ENCODE peak calls at places on chromosomes 12 and 14, in ten cellular contexts. One of them, this sample, is unnamed. For H3K4me1, the result is how much of the 10 kb centered on the place peaks cover.

GRCh38 chr12:24705741-24706358 is 243.1 kb downstream of the BCAT1 start:
- DNase-seq in suprapubic skin: no peak
- DNase-seq in trophoblast cell: peak
- DNase-seq in astrocyte: peak
- DNase-seq in HCT116: no peak
- DNase-seq in A549: no peak
- DNase-seq in Peyer's patch: no peak
- DNase-seq in endothelial cell of umbilical vein: no peak
- DNase-seq in adrenal gland: no peak
- DNase-seq in mammary epithelial cell: no peak
- DNase-seq in this sample: no peak

GRCh38 chr12:113162102-113163029 is 12.8 kb downstream of the CFAP73 start:
- DNase-seq in mammary epithelial cell: no peak
- DNase-seq in adrenal gland: peak
- DNase-seq in A549: no peak
- DNase-seq in Peyer's patch: no peak
- DNase-seq in trophoblast cell: no peak
- DNase-seq in HCT116: no peak
- DNase-seq in endothelial cell of umbilical vein: peak
- DNase-seq in suprapubic skin: no peak
- DNase-seq in astrocyte: peak
- DNase-seq in this sample: peak

GRCh38 chr12:124698211-124698997 is 131.0 kb upstream of the NCOR2 start:
- DNase-seq in endothelial cell of umbilical vein: no peak
- DNase-seq in mammary epithelial cell: no peak
- DNase-seq in suprapubic skin: no peak
- DNase-seq in Peyer's patch: no peak
- DNase-seq in A549: no peak
- DNase-seq in trophoblast cell: no peak
- DNase-seq in HCT116: no peak
- DNase-seq in adrenal gland: no peak
- DNase-seq in astrocyte: peak
- DNase-seq in this sample: no peak

GRCh38 chr12:95774311-95775045 is 16.1 kb downstream of the NTN4 start:
- DNase-seq in endothelial cell of umbilical vein: no peak
- DNase-seq in suprapubic skin: no peak
- DNase-seq in HCT116: no peak
- DNase-seq in A549: no peak
- DNase-seq in trophoblast cell: peak
- DNase-seq in adrenal gland: no peak
- DNase-seq in Peyer's patch: no peak
- DNase-seq in mammary epithelial cell: peak
- DNase-seq in astrocyte: peak
- DNase-seq in this sample: no peak

GRCh38 chr14:85038526-85038925 is 491.4 kb upstream of the FLRT2 start:
- DNase-seq in astrocyte: no peak
- DNase-seq in HCT116: no peak
- DNase-seq in Peyer's patch: no peak
- DNase-seq in endothelial cell of umbilical vein: no peak
- DNase-seq in A549: no peak
- DNase-seq in mammary epithelial cell: no peak
- DNase-seq in suprapubic skin: no peak
- DNase-seq in adrenal gland: no peak
- DNase-seq in trophoblast cell: no peak
- DNase-seq in this sample: no peak

GRCh38 chr14:101219896-101220703 is 316.6 kb upstream of the RTL1 start:
- DNase-seq in astrocyte: no peak
- DNase-seq in suprapubic skin: peak
- DNase-seq in trophoblast cell: peak
- DNase-seq in Peyer's patch: no peak
- DNase-seq in HCT116: no peak
- DNase-seq in endothelial cell of umbilical vein: no peak
- DNase-seq in A549: no peak
- DNase-seq in adrenal gland: peak
- DNase-seq in mammary epithelial cell: no peak
- DNase-seq in this sample: no peak

GRCh38 chr14:103121846-103122577 is 1.2 kb upstream of the TNFAIP2 start:
- DNase-seq in A549: peak
- DNase-seq in HCT116: no peak
- DNase-seq in endothelial cell of umbilical vein: peak
- DNase-seq in mammary epithelial cell: no peak
- DNase-seq in adrenal gland: peak
- DNase-seq in Peyer's patch: peak
- DNase-seq in suprapubic skin: peak
- DNase-seq in astrocyte: peak
- DNase-seq in trophoblast cell: peak
- DNase-seq in this sample: peak

GRCh38 chr14:103613517-103613916 is 15.5 kb upstream of the KLC1 start:
- DNase-seq in suprapubic skin: no peak
- DNase-seq in astrocyte: no peak
- DNase-seq in mammary epithelial cell: no peak
- DNase-seq in adrenal gland: no peak
- DNase-seq in A549: no peak
- DNase-seq in Peyer's patch: no peak
- DNase-seq in endothelial cell of umbilical vein: no peak
- DNase-seq in HCT116: no peak
- DNase-seq in trophoblast cell: peak
- DNase-seq in this sample: no peak

GRCh38 chr12:116881325-116881866 is at the start of gene HRK:
- DNase-seq in suprapubic skin: no peak
- DNase-seq in astrocyte: no peak
- DNase-seq in Peyer's patch: no peak
- DNase-seq in adrenal gland: peak
- DNase-seq in HCT116: no peak
- DNase-seq in endothelial cell of umbilical vein: no peak
- DNase-seq in mammary epithelial cell: no peak
- DNase-seq in A549: no peak
- DNase-seq in trophoblast cell: no peak
- DNase-seq in this sample: no peak

GRCh38 chr12:90575995-90576394 is 379.0 kb downstream of the CCER1 start:
- DNase-seq in suprapubic skin: no peak
- DNase-seq in A549: no peak
- DNase-seq in mammary epithelial cell: no peak
- DNase-seq in HCT116: no peak
- DNase-seq in adrenal gland: no peak
- DNase-seq in endothelial cell of umbilical vein: no peak
- DNase-seq in trophoblast cell: no peak
- DNase-seq in astrocyte: no peak
- DNase-seq in Peyer's patch: no peak
- DNase-seq in this sample: peak

DNA sequence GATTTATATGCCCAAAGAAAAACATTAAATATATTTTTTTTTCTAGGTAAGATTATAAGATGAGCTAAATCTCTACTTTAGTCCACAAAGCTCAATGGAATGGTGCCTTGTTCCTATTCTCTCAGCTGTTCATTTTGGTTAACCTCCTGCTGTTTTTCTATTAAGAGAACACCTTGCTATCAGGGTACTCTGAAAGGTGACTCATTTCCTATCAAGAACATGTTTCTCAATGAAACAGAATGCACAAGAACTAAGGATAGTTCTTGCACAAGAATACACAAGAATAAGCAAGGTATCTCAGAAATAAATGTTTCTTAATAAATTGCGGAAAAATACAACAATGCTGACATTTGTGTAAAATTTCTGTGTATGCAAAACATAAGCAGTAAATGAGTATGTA is 14.1 kb downstream of the ABCD2 start:
- DNase-seq in trophoblast cell: peak
- DNase-seq in A549: no peak
- DNase-seq in endothelial cell of umbilical vein: no peak
- DNase-seq in adrenal gland: no peak
- DNase-seq in astrocyte: peak
- DNase-seq in suprapubic skin: no peak
- DNase-seq in HCT116: peak
- DNase-seq in Peyer's patch: no peak
- DNase-seq in mammary epithelial cell: peak
- DNase-seq in this sample: no peak
- H3K27ac ChIP-seq in trophoblast cell: no peak
- H3K27ac ChIP-seq in A549: no peak
- H3K27ac ChIP-seq in endothelial cell of umbilical vein: no peak
- H3K27ac ChIP-seq in adrenal gland: no peak
- H3K27ac ChIP-seq in astrocyte: no peak
- H3K27ac ChIP-seq in suprapubic skin: no peak
- H3K27ac ChIP-seq in HCT116: peak
- H3K27ac ChIP-seq in Peyer's patch: no peak
- H3K27ac ChIP-seq in mammary epithelial cell: peak
- H3K27ac ChIP-seq in this sample: no peak

GRCh38 chr14:95507174-95507573 is 9.3 kb downstream of the SYNE3 start:
- DNase-seq in suprapubic skin: peak
- DNase-seq in endothelial cell of umbilical vein: peak
- DNase-seq in A549: no peak
- DNase-seq in trophoblast cell: peak
- DNase-seq in adrenal gland: peak
- DNase-seq in HCT116: no peak
- DNase-seq in astrocyte: peak
- DNase-seq in mammary epithelial cell: peak
- DNase-seq in Peyer's patch: no peak
- DNase-seq in this sample: peak
- H3K4me3 ChIP-seq in suprapubic skin: no peak
- H3K4me3 ChIP-seq in endothelial cell of umbilical vein: no peak
- H3K4me3 ChIP-seq in A549: no peak
- H3K4me3 ChIP-seq in trophoblast cell: no peak
- H3K4me3 ChIP-seq in adrenal gland: no peak
- H3K4me3 ChIP-seq in HCT116: no peak
- H3K4me3 ChIP-seq in astrocyte: no peak
- H3K4me3 ChIP-seq in mammary epithelial cell: no peak
- H3K4me3 ChIP-seq in Peyer's patch: no peak
- H3K4me3 ChIP-seq in this sample: no peak

GRCh38 chr14:55388160-55388559 is 23.5 kb downstream of the ATG14 start:
- DNase-seq in trophoblast cell: no peak
- DNase-seq in A549: no peak
- DNase-seq in mammary epithelial cell: peak
- DNase-seq in suprapubic skin: no peak
- DNase-seq in endothelial cell of umbilical vein: no peak
- DNase-seq in adrenal gland: no peak
- DNase-seq in astrocyte: peak
- DNase-seq in Peyer's patch: no peak
- DNase-seq in HCT116: no peak
- DNase-seq in this sample: no peak
- H3K4me1 ChIP-seq in trophoblast cell: under half
- H3K4me1 ChIP-seq in A549: under half
- H3K4me1 ChIP-seq in mammary epithelial cell: under half
- H3K4me1 ChIP-seq in suprapubic skin: under half
- H3K4me1 ChIP-seq in endothelial cell of umbilical vein: under half
- H3K4me1 ChIP-seq in adrenal gland: under half
- H3K4me1 ChIP-seq in astrocyte: under half
- H3K4me1 ChIP-seq in Peyer's patch: under half
- H3K4me1 ChIP-seq in HCT116: under half
- H3K4me1 ChIP-seq in this sample: under half

DNA sequence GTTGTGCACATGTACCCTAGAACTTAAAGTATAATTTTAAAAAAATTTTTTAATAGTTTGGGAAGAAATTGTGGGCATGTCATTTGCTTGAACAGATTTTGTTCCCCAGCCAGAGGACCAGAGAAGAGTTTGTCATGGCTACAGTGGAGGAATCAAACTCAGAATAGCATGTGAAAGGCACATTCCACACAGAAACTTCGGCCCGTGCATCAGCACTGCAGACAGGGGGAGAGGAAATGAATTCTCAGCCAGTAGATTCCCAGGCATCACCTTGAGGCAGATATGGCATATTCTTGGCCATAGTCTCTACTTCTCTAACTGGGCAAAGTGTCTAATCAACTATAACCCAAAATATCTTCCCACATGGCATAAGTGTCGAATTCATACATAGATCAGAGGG is 153.3 kb downstream of the PRKCH start:
- DNase-seq in adrenal gland: peak
- DNase-seq in Peyer's patch: no peak
- DNase-seq in trophoblast cell: no peak
- DNase-seq in mammary epithelial cell: no peak
- DNase-seq in HCT116: no peak
- DNase-seq in endothelial cell of umbilical vein: no peak
- DNase-seq in astrocyte: no peak
- DNase-seq in A549: no peak
- DNase-seq in suprapubic skin: no peak
- DNase-seq in this sample: no peak
- H3K27ac ChIP-seq in adrenal gland: peak
- H3K27ac ChIP-seq in Peyer's patch: peak
- H3K27ac ChIP-seq in trophoblast cell: peak
- H3K27ac ChIP-seq in mammary epithelial cell: no peak
- H3K27ac ChIP-seq in HCT116: no peak
- H3K27ac ChIP-seq in endothelial cell of umbilical vein: peak
- H3K27ac ChIP-seq in astrocyte: no peak
- H3K27ac ChIP-seq in A549: peak
- H3K27ac ChIP-seq in suprapubic skin: no peak
- H3K27ac ChIP-seq in this sample: peak

GRCh38 chr12:132478845-132479244 is 11.1 kb upstream of the FBRSL1 start:
- DNase-seq in A549: no peak
- DNase-seq in Peyer's patch: no peak
- DNase-seq in endothelial cell of umbilical vein: no peak
- DNase-seq in astrocyte: no peak
- DNase-seq in trophoblast cell: no peak
- DNase-seq in HCT116: no peak
- DNase-seq in mammary epithelial cell: no peak
- DNase-seq in suprapubic skin: no peak
- DNase-seq in adrenal gland: no peak
- DNase-seq in this sample: no peak
- H3K4me3 ChIP-seq in A549: no peak
- H3K4me3 ChIP-seq in Peyer's patch: no peak
- H3K4me3 ChIP-seq in endothelial cell of umbilical vein: no peak
- H3K4me3 ChIP-seq in astrocyte: no peak
- H3K4me3 ChIP-seq in trophoblast cell: no peak
- H3K4me3 ChIP-seq in HCT116: no peak
- H3K4me3 ChIP-seq in mammary epithelial cell: no peak
- H3K4me3 ChIP-seq in suprapubic skin: no peak
- H3K4me3 ChIP-seq in adrenal gland: no peak
- H3K4me3 ChIP-seq in this sample: no peak

DNA sequence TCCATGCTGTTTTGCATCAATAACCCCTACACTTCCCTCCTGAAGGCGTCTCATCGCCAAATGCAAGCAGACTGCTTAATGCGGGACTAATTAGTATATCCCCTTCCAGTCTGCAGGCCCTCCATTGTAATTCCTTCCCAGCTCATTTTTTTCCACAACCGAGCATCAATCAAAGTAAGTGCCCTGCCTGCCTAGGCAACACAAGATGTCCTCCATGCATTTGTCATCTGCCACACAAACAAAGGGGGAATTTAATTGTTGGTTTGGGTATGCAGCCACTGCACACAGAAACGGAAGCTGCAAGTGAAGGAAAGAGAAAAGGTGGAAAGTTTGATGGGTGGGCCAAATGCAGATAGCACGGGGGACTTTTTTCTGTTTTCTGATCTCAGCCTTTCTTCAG is 168.0 kb downstream of the EGLN3 start:
- DNase-seq in A549: no peak
- DNase-seq in trophoblast cell: no peak
- DNase-seq in suprapubic skin: no peak
- DNase-seq in adrenal gland: no peak
- DNase-seq in astrocyte: no peak
- DNase-seq in HCT116: no peak
- DNase-seq in endothelial cell of umbilical vein: no peak
- DNase-seq in Peyer's patch: no peak
- DNase-seq in mammary epithelial cell: no peak
- DNase-seq in this sample: no peak
- H3K4me1 ChIP-seq in A549: under half
- H3K4me1 ChIP-seq in trophoblast cell: under half
- H3K4me1 ChIP-seq in suprapubic skin: under half
- H3K4me1 ChIP-seq in adrenal gland: under half
- H3K4me1 ChIP-seq in astrocyte: under half
- H3K4me1 ChIP-seq in HCT116: under half
- H3K4me1 ChIP-seq in endothelial cell of umbilical vein: under half
- H3K4me1 ChIP-seq in Peyer's patch: under half
- H3K4me1 ChIP-seq in mammary epithelial cell: under half
- H3K4me1 ChIP-seq in this sample: under half